ENCODE peak calls at places on chromosomes 11 and 22, in ten cellular contexts. One of them, this sample, is unnamed.

GRCh38 chr11:117933930-117934329 is 4.7 kb upstream of the TMPRSS13 start:
- DNase-seq in spleen: peak; percentile 23
- DNase-seq in SK-N-SH: no peak
- DNase-seq in transverse colon: no peak
- DNase-seq in K562: no peak
- DNase-seq in esophagus muscularis mucosa: no peak
- DNase-seq in stomach: no peak
- DNase-seq in breast epithelium: peak; percentile 9
- DNase-seq in HCT116: no peak
- DNase-seq in sigmoid colon: no peak
- DNase-seq in this sample: peak; percentile 23

GRCh38 chr11:111414936-111415335 is 35.9 kb upstream of the POU2AF1 start:
- DNase-seq in spleen: no peak
- DNase-seq in SK-N-SH: no peak
- DNase-seq in transverse colon: no peak
- DNase-seq in K562: no peak
- DNase-seq in esophagus muscularis mucosa: no peak
- DNase-seq in stomach: no peak
- DNase-seq in breast epithelium: no peak
- DNase-seq in HCT116: no peak
- DNase-seq in sigmoid colon: no peak
- DNase-seq in this sample: no peak

GRCh38 chr22:27206001-27206746 is 548.8 kb downstream of the MIAT start:
- DNase-seq in spleen: no peak
- DNase-seq in SK-N-SH: no peak
- DNase-seq in transverse colon: no peak
- DNase-seq in K562: no peak
- DNase-seq in esophagus muscularis mucosa: no peak
- DNase-seq in stomach: no peak
- DNase-seq in breast epithelium: no peak
- DNase-seq in HCT116: no peak
- DNase-seq in sigmoid colon: no peak
- DNase-seq in this sample: no peak

GRCh38 chr22:22933807-22934542 is 46.4 kb downstream of the IGLL5 start:
- DNase-seq in spleen: peak; percentile 75
- DNase-seq in SK-N-SH: no peak
- DNase-seq in transverse colon: no peak
- DNase-seq in K562: peak; percentile 64
- DNase-seq in esophagus muscularis mucosa: no peak
- DNase-seq in stomach: no peak
- DNase-seq in breast epithelium: no peak
- DNase-seq in HCT116: no peak
- DNase-seq in sigmoid colon: no peak
- DNase-seq in this sample: no peak

GRCh38 chr11:44006882-44007495 is 40.8 kb upstream of the ACCSL start:
- DNase-seq in spleen: no peak
- DNase-seq in SK-N-SH: no peak
- DNase-seq in transverse colon: no peak
- DNase-seq in K562: no peak
- DNase-seq in esophagus muscularis mucosa: no peak
- DNase-seq in stomach: peak; percentile 17
- DNase-seq in breast epithelium: no peak
- DNase-seq in HCT116: no peak
- DNase-seq in sigmoid colon: peak; percentile 41
- DNase-seq in this sample: no peak

GRCh38 chr11:65560555-65561418 is 2.6 kb upstream of the LTBP3 start:
- DNase-seq in spleen: no peak
- DNase-seq in SK-N-SH: peak; percentile 84
- DNase-seq in transverse colon: peak; percentile 54
- DNase-seq in K562: peak; percentile 42
- DNase-seq in esophagus muscularis mucosa: no peak
- DNase-seq in stomach: peak; percentile 62
- DNase-seq in breast epithelium: no peak
- DNase-seq in HCT116: no peak
- DNase-seq in sigmoid colon: peak; percentile 89
- DNase-seq in this sample: no peak

GRCh38 chr11:11265994-11266606 is 87.0 kb downstream of the CSNK2A3 start:
- DNase-seq in spleen: no peak
- DNase-seq in SK-N-SH: peak; percentile 62
- DNase-seq in transverse colon: peak; percentile 60
- DNase-seq in K562: peak; percentile 90
- DNase-seq in esophagus muscularis mucosa: no peak
- DNase-seq in stomach: peak; percentile 56
- DNase-seq in breast epithelium: no peak
- DNase-seq in HCT116: peak; percentile 16
- DNase-seq in sigmoid colon: no peak
- DNase-seq in this sample: no peak

GRCh38 chr11:116547571-116547970 is 225.2 kb downstream of the BUD13 start:
- DNase-seq in spleen: no peak
- DNase-seq in SK-N-SH: no peak
- DNase-seq in transverse colon: no peak
- DNase-seq in K562: no peak
- DNase-seq in esophagus muscularis mucosa: no peak
- DNase-seq in stomach: no peak
- DNase-seq in breast epithelium: no peak
- DNase-seq in HCT116: no peak
- DNase-seq in sigmoid colon: peak; percentile 17
- DNase-seq in this sample: no peak

GRCh38 chr11:68974421-68975194 is 6.2 kb downstream of the MRGPRD start:
- DNase-seq in spleen: peak; percentile 67
- DNase-seq in SK-N-SH: no peak
- DNase-seq in transverse colon: peak; percentile 6
- DNase-seq in K562: peak; percentile 69
- DNase-seq in esophagus muscularis mucosa: no peak
- DNase-seq in stomach: no peak
- DNase-seq in breast epithelium: peak; percentile 20
- DNase-seq in HCT116: peak; percentile 77
- DNase-seq in sigmoid colon: peak; percentile 53
- DNase-seq in this sample: peak; percentile 40

GRCh38 chr11:68976095-68976494 is 4.7 kb downstream of the MRGPRD start:
- DNase-seq in spleen: peak; percentile 30
- DNase-seq in SK-N-SH: no peak
- DNase-seq in transverse colon: peak; percentile 0
- DNase-seq in K562: no peak
- DNase-seq in esophagus muscularis mucosa: no peak
- DNase-seq in stomach: no peak
- DNase-seq in breast epithelium: peak; percentile 24
- DNase-seq in HCT116: no peak
- DNase-seq in sigmoid colon: no peak
- DNase-seq in this sample: peak; percentile 17

GRCh38 chr11:68978626-68978930 is 2.2 kb downstream of the MRGPRD start:
- DNase-seq in spleen: no peak
- DNase-seq in SK-N-SH: no peak
- DNase-seq in transverse colon: peak; percentile 1
- DNase-seq in K562: no peak
- DNase-seq in esophagus muscularis mucosa: no peak
- DNase-seq in stomach: no peak
- DNase-seq in breast epithelium: no peak
- DNase-seq in HCT116: no peak
- DNase-seq in sigmoid colon: peak; percentile 17
- DNase-seq in this sample: peak; percentile 67

GRCh38 chr11:68977781-68978625 is 2.8 kb downstream of the MRGPRD start:
- DNase-seq in spleen: peak; percentile 43
- DNase-seq in SK-N-SH: no peak
- DNase-seq in transverse colon: peak; percentile 1
- DNase-seq in K562: no peak
- DNase-seq in esophagus muscularis mucosa: no peak
- DNase-seq in stomach: no peak
- DNase-seq in breast epithelium: peak; percentile 6
- DNase-seq in HCT116: no peak
- DNase-seq in sigmoid colon: peak; percentile 55
- DNase-seq in this sample: peak; percentile 39

DNA sequence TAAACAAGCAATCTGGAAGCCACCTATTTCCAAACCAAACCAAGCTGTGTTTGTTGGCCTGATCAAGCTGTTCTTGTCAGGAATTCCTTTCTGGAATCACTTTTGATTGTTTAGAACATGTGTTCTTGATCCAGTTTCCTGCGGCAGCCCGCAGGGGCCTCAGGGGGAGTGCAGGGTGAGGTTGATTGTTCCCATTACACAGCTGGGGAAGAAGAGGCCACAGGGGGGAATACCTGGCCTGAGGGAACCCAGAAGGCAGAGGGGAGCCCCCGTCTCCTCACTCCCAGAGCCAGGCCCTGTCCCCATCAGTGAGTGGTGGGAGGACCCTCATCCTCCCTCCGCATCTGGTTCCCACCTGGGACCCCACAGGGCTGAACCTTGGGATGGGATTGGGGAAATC is 4.2 kb downstream of the MRGPRD start:
- DNase-seq in spleen: peak; percentile 35
- DNase-seq in SK-N-SH: no peak
- DNase-seq in transverse colon: peak; percentile 1
- DNase-seq in K562: no peak
- DNase-seq in esophagus muscularis mucosa: no peak
- DNase-seq in stomach: no peak
- DNase-seq in breast epithelium: peak; percentile 39
- DNase-seq in HCT116: no peak
- DNase-seq in sigmoid colon: peak; percentile 22
- DNase-seq in this sample: peak; percentile 26
- TF ChIP-seq POLR2AphosphoS5 in spleen: no peak
- TF ChIP-seq POLR2AphosphoS5 in SK-N-SH: no peak
- TF ChIP-seq POLR2AphosphoS5 in transverse colon: no peak
- TF ChIP-seq POLR2AphosphoS5 in K562: no peak
- TF ChIP-seq POLR2AphosphoS5 in esophagus muscularis mucosa: no peak
- TF ChIP-seq POLR2AphosphoS5 in stomach: no peak
- TF ChIP-seq POLR2AphosphoS5 in breast epithelium: no peak
- TF ChIP-seq POLR2AphosphoS5 in HCT116: no peak
- TF ChIP-seq POLR2AphosphoS5 in sigmoid colon: no peak
- TF ChIP-seq POLR2AphosphoS5 in this sample: no peak

GRCh38 chr11:134270250-134270714 is 5.9 kb upstream of the GLB1L3 start:
- DNase-seq in spleen: no peak
- DNase-seq in SK-N-SH: peak; percentile 56
- DNase-seq in transverse colon: no peak
- DNase-seq in K562: peak; percentile 51
- DNase-seq in esophagus muscularis mucosa: no peak
- DNase-seq in stomach: no peak
- DNase-seq in breast epithelium: no peak
- DNase-seq in HCT116: peak; percentile 22
- DNase-seq in sigmoid colon: no peak
- DNase-seq in this sample: no peak

GRCh38 chr11:134275188-134275533 is 1.0 kb upstream of the GLB1L3 start:
- DNase-seq in spleen: no peak
- DNase-seq in SK-N-SH: no peak
- DNase-seq in transverse colon: no peak
- DNase-seq in K562: no peak
- DNase-seq in esophagus muscularis mucosa: no peak
- DNase-seq in stomach: no peak
- DNase-seq in breast epithelium: no peak
- DNase-seq in HCT116: no peak
- DNase-seq in sigmoid colon: no peak
- DNase-seq in this sample: no peak

GRCh38 chr11:134273317-134273712 is 2.9 kb upstream of the GLB1L3 start:
- DNase-seq in spleen: no peak
- DNase-seq in SK-N-SH: no peak
- DNase-seq in transverse colon: no peak
- DNase-seq in K562: no peak
- DNase-seq in esophagus muscularis mucosa: no peak
- DNase-seq in stomach: no peak
- DNase-seq in breast epithelium: no peak
- DNase-seq in HCT116: no peak
- DNase-seq in sigmoid colon: no peak
- DNase-seq in this sample: no peak

GRCh38 chr11:134272381-134273316 is 3.5 kb upstream of the GLB1L3 start:
- DNase-seq in spleen: no peak
- DNase-seq in SK-N-SH: peak; percentile 48
- DNase-seq in transverse colon: no peak
- DNase-seq in K562: peak; percentile 26
- DNase-seq in esophagus muscularis mucosa: no peak
- DNase-seq in stomach: no peak
- DNase-seq in breast epithelium: no peak
- DNase-seq in HCT116: no peak
- DNase-seq in sigmoid colon: no peak
- DNase-seq in this sample: peak; percentile 44

DNA sequence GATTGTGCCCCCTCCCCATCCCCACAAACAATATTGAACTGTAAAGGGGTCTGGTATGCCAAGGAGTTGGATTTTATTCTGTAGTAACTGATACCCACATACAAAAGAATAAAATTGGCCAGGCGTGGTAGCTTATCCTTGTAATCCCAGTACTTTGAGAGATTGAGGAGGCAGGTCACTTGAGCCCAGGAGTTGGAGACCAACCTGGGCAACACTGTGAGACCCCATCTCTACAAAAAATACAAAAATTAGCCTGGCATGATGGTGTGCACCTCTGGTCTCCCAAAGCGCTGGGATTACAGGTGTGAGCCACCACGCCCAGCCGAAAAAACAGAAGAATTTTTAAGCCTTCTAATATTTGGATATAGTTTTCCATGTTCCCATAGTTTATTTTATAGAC is 4.2 kb upstream of the GLB1L3 start:
- DNase-seq in spleen: no peak
- DNase-seq in SK-N-SH: no peak
- DNase-seq in transverse colon: no peak
- DNase-seq in K562: no peak
- DNase-seq in esophagus muscularis mucosa: no peak
- DNase-seq in stomach: no peak
- DNase-seq in breast epithelium: no peak
- DNase-seq in HCT116: no peak
- DNase-seq in sigmoid colon: no peak
- DNase-seq in this sample: no peak
- H3K27ac ChIP-seq in spleen: no peak overlapping the region
- H3K27ac ChIP-seq in SK-N-SH: no peak overlapping the region
- H3K27ac ChIP-seq in transverse colon: no peak overlapping the region
- H3K27ac ChIP-seq in K562: no peak overlapping the region
- H3K27ac ChIP-seq in esophagus muscularis mucosa: no peak overlapping the region
- H3K27ac ChIP-seq in stomach: no peak overlapping the region
- H3K27ac ChIP-seq in breast epithelium: no peak overlapping the region
- H3K27ac ChIP-seq in HCT116: no peak overlapping the region
- H3K27ac ChIP-seq in sigmoid colon: no peak overlapping the region
- H3K27ac ChIP-seq in this sample: no peak overlapping the region

DNA sequence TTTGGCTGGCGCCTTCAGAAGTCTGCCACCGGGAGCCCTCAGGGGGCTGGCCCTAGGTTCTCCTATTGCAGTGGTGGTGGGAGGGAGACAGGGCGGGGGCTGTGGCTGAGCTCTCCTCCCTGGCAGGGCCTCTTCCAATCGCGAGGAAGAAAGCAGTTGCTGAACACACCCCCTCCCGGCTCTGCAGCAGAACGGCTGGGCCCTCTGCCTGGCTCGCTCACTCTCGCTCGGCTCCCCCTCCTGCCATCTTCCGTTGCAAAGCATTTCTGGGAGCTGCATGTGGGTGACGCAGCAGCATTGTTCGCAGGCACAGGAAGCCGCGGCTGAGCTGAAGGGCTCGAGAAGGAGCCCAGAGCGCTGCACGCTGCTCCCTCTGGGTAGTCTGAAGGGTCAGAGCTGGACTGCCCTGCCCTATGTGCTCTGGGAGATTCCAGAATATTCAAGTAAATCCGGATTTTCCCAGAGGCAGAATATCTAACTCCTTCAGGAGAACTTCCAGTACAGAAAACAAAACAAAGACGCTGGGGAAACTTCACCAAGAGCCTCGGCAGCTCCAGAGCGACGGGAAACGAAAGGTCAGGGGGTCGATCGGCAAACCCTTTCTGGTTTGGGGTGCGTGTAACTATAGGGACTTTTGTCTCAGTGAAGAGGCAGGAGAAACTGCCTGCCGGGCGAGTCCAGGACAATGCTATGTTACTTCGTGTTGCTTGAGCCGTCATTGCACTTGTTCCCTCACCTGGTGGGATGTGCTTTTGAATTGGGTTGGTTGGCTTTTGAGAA is 26.3 kb upstream of the GRK2 start:
- DNase-seq in spleen: peak; percentile 98
- DNase-seq in SK-N-SH: peak; percentile 91
- DNase-seq in transverse colon: peak; percentile 97
- DNase-seq in K562: peak; percentile 93
- DNase-seq in esophagus muscularis mucosa: peak; percentile 99
- DNase-seq in stomach: peak; percentile 96
- DNase-seq in breast epithelium: peak; percentile 97
- DNase-seq in HCT116: peak; percentile 93
- DNase-seq in sigmoid colon: peak; percentile 99
- DNase-seq in this sample: peak; percentile 97
- TF ChIP-seq POLR2AphosphoS5 in spleen: peak; percentile 99
- TF ChIP-seq POLR2AphosphoS5 in SK-N-SH: peak; percentile 99
- TF ChIP-seq POLR2AphosphoS5 in transverse colon: peak; percentile 99
- TF ChIP-seq POLR2AphosphoS5 in K562: peak; percentile 96
- TF ChIP-seq POLR2AphosphoS5 in esophagus muscularis mucosa: peak; percentile 98
- TF ChIP-seq POLR2AphosphoS5 in stomach: peak; percentile 100
- TF ChIP-seq POLR2AphosphoS5 in breast epithelium: peak; percentile 95
- TF ChIP-seq POLR2AphosphoS5 in HCT116: peak; percentile 97
- TF ChIP-seq POLR2AphosphoS5 in sigmoid colon: peak; percentile 99
- TF ChIP-seq POLR2AphosphoS5 in this sample: peak; percentile 97

GRCh38 chr11:19258651-19259230 is 18.0 kb upstream of the E2F8 start:
- DNase-seq in spleen: no peak
- DNase-seq in SK-N-SH: no peak
- DNase-seq in transverse colon: no peak
- DNase-seq in K562: no peak
- DNase-seq in esophagus muscularis mucosa: peak; percentile 34
- DNase-seq in stomach: no peak
- DNase-seq in breast epithelium: no peak
- DNase-seq in HCT116: no peak
- DNase-seq in sigmoid colon: no peak
- DNase-seq in this sample: no peak
- H3K27ac ChIP-seq in spleen: no peak overlapping the region
- H3K27ac ChIP-seq in SK-N-SH: no peak overlapping the region
- H3K27ac ChIP-seq in transverse colon: no peak overlapping the region
- H3K27ac ChIP-seq in K562: no peak overlapping the region
- H3K27ac ChIP-seq in esophagus muscularis mucosa: no peak overlapping the region
- H3K27ac ChIP-seq in stomach: no peak overlapping the region
- H3K27ac ChIP-seq in breast epithelium: no peak overlapping the region
- H3K27ac ChIP-seq in HCT116: no peak overlapping the region
- H3K27ac ChIP-seq in sigmoid colon: no peak overlapping the region
- H3K27ac ChIP-seq in this sample: no peak overlapping the region